ENCODE peak calls at places on chromosomes 11 and 22, in seven cellular contexts. G, F, D, T, N, Z and R are unnamed samples.

GRCh38 chr22:29704528-29705285 is 15.1 kb upstream of the CABP7 start:
- DNase-seq in F (no peak), Z (no peak), G (no peak), D (no peak), N (peak; percentile 93), T (peak; percentile 22), R (no peak)

GRCh38 chr22:36405671-36406070 is 17.9 kb upstream of the MYH9 start:
- DNase-seq in G (no peak), Z (peak; percentile 43), F (no peak), D (peak; percentile 95), T (peak; percentile 44), N (no peak), R (peak; percentile 69)

GRCh38 chr11:45388472-45388871 is 102.3 kb upstream of the SYT13 start:
- DNase-seq in F (no peak), Z (no peak), G (no peak), T (no peak), D (no peak), N (no peak), R (no peak)

GRCh38 chr11:46649180-46649738 is 31.9 kb downstream of the ATG13 start:
- DNase-seq in Z (no peak), T (peak; percentile 99), F (peak; percentile 79), N (no peak), D (no peak), G (peak; percentile 94), R (no peak)

GRCh38 chr11:112315861-112316739 is 55.4 kb upstream of the PLET1 start:
- DNase-seq in T (no peak), D (no peak), N (no peak), F (no peak), Z (no peak), G (no peak), R (no peak)

GRCh38 chr11:76159983-76160661 is 46.2 kb downstream of the WNT11 start:
- DNase-seq in Z (no peak), N (peak; percentile 78), G (no peak), D (no peak), T (no peak), F (no peak), R (no peak)

GRCh38 chr11:107562647-107563208 is 2.8 kb downstream of the ALKBH8 start:
- DNase-seq in D (no peak), T (peak; percentile 84), G (no peak), F (peak; percentile 81), Z (no peak), N (no peak), R (no peak)

GRCh38 chr11:6345356-6345755 is 25.1 kb upstream of the CAVIN3 start:
- DNase-seq in N (no peak), F (no peak), D (no peak), T (no peak), G (no peak), Z (no peak), R (no peak)

GRCh38 chr22:31882971-31883370 is 61.4 kb upstream of the YWHAH start:
- DNase-seq in G (no peak), N (no peak), F (no peak), T (no peak), D (no peak), Z (no peak), R (no peak)

GRCh38 chr11:118958577-118958976 is 2.5 kb downstream of the UPK2 start:
- DNase-seq in D (no peak), T (no peak), G (no peak), Z (no peak), N (no peak), F (no peak), R (no peak)

GRCh38 chr11:74949748-74950127 is 672 bp downstream of the SPCS2 start:
- DNase-seq in D (no peak), T (peak; percentile 33), Z (no peak), N (no peak), G (no peak), F (no peak), R (no peak)

GRCh38 chr11:62588966-62589637 is 2.2 kb downstream of the TUT1 start:
- DNase-seq in T (peak; percentile 48), N (no peak), D (no peak), G (no peak), F (no peak), Z (no peak), R (no peak)

GRCh38 chr11:118338637-118339061 is 3.9 kb downstream of the CD3D start:
- DNase-seq in T (peak; percentile 20), G (no peak), N (no peak), D (no peak), F (no peak), Z (peak; percentile 75), R (peak; percentile 80)

GRCh38 chr11:46240861-46241260 is 36.6 kb upstream of the CREB3L1 start:
- DNase-seq in Z (no peak), N (no peak), T (no peak), F (no peak), G (no peak), D (no peak), R (no peak)

GRCh38 chr22:47757741-47758140 is 995.3 kb downstream of the TBC1D22A start:
- DNase-seq in N (no peak), F (no peak), G (no peak), D (no peak), Z (no peak), T (no peak), R (no peak)

GRCh38 chr11:44860967-44861828 is 89.5 kb downstream of the TP53I11 start:
- DNase-seq in T (no peak), Z (no peak), F (no peak), N (no peak), G (peak; percentile 26), D (no peak), R (no peak)

GRCh38 chr11:9887492-9887891 is 223.6 kb downstream of the SWAP70 start:
- DNase-seq in Z (no peak), T (no peak), N (no peak), F (no peak), D (no peak), G (no peak), R (no peak)

GRCh38 chr11:7892751-7893356 is 38.2 kb downstream of the OR10A6 start:
- DNase-seq in T (peak; percentile 82), F (peak; percentile 71), Z (no peak), N (no peak), D (peak; percentile 80), G (no peak), R (no peak)

GRCh38 chr11:10898003-10898762 is 40.3 kb upstream of the ZBED5 start:
- DNase-seq in G (no peak), D (no peak), Z (no peak), N (no peak), T (no peak), F (no peak), R (no peak)

GRCh38 chr22:38213319-38214247 is 11.8 kb downstream of the MAFF start:
- DNase-seq in D (no peak), Z (no peak), F (no peak), T (no peak), N (no peak), G (no peak), R (no peak)

GRCh38 chr22:47135338-47135737 is 372.9 kb downstream of the TBC1D22A start:
- DNase-seq in T (no peak), G (no peak), F (no peak), D (no peak), Z (no peak), N (no peak), R (no peak)

GRCh38 chr11:29019960-29020683 is 911.9 kb downstream of the METTL15 start:
- DNase-seq in Z (no peak), N (no peak), D (no peak), T (peak; percentile 70), F (peak; percentile 14), G (no peak), R (no peak)

GRCh38 chr11:57213282-57214086 is 23.6 kb downstream of the APLNR start:
- DNase-seq in D (no peak), N (peak; percentile 38), F (no peak), G (no peak), Z (no peak), T (no peak), R (no peak)

GRCh38 chr22:42990131-42990838 is 24.7 kb downstream of the PACSIN2 start:
- DNase-seq in D (no peak), F (peak; percentile 77), Z (no peak), N (no peak), T (peak; percentile 94), G (no peak), R (no peak)

GRCh38 chr11:70364198-70364597 is 34.1 kb upstream of the CTTN start:
- DNase-seq in G (no peak), T (no peak), F (no peak), D (no peak), Z (no peak), N (no peak), R (no peak)

GRCh38 chr22:19448076-19448607 is 631 bp upstream of the C22orf39 start:
- DNase-seq in D (no peak), Z (no peak), T (peak; percentile 83), G (peak; percentile 26), F (peak; percentile 62), N (peak; percentile 84), R (no peak)

GRCh38 chr11:121733858-121734257 is 281.1 kb upstream of the SORL1-AS1 start:
- DNase-seq in D (no peak), F (no peak), N (no peak), T (no peak), G (no peak), Z (no peak), R (no peak)

GRCh38 chr11:19853016-19853415 is 140.4 kb downstream of the NAV2 start:
- DNase-seq in G (no peak), F (no peak), D (no peak), T (peak; percentile 62), N (no peak), Z (no peak), R (no peak)

GRCh38 chr11:94473177-94473799 is 20.4 kb downstream of the MRE11 start:
- DNase-seq in N (no peak), T (no peak), F (no peak), D (peak; percentile 79), Z (no peak), G (no peak), R (no peak)

GRCh38 chr11:57406337-57406904 is 16.0 kb upstream of the PRG2 start:
- DNase-seq in T (peak; percentile 27), N (no peak), Z (peak; percentile 19), D (peak; percentile 54), G (no peak), F (no peak), R (no peak)

GRCh38 chr22:21889251-21889990 is 22.0 kb upstream of the MAPK1 start:
- DNase-seq in F (no peak), G (no peak), N (no peak), T (no peak), D (no peak), Z (no peak), R (no peak)

GRCh38 chr11:73295259-73295995 is 12.6 kb upstream of the ARHGEF17 start:
- DNase-seq in T (peak; percentile 88), D (peak; percentile 81), N (peak; percentile 67), F (peak; percentile 19), G (peak; percentile 79), Z (no peak), R (peak; percentile 64)

GRCh38 chr22:24433868-24434471 is 6.6 kb downstream of the ADORA2A start:
- DNase-seq in G (no peak), F (no peak), T (peak; percentile 93), Z (peak; percentile 40), D (peak; percentile 67), N (no peak), R (no peak)

GRCh38 chr11:57190548-57190947 is 8.8 kb downstream of the LRRC55 start:
- DNase-seq in G (no peak), D (no peak), Z (no peak), F (no peak), N (no peak), T (no peak), R (no peak)

GRCh38 chr22:38115423-38116205 is 5.1 kb upstream of the BAIAP2L2 start:
- DNase-seq in D (no peak), F (no peak), Z (no peak), N (no peak), T (no peak), G (no peak), R (no peak)